ENCODE peak calls at places on chromosome 18, in four cellular contexts. One of them, this sample, is unnamed.

GRCh38 chr18:74546751-74547530 is 12.6 kb downstream of the CNDP1 start:
- DNase-seq in astrocyte: peak
- DNase-seq in GM23248: peak
- DNase-seq in keratinocyte: no peak
- DNase-seq in this sample: peak

GRCh38 chr18:62957885-62958472 is 242.6 kb downstream of the PHLPP1 start:
- DNase-seq in astrocyte: no peak
- DNase-seq in GM23248: peak
- DNase-seq in keratinocyte: no peak
- DNase-seq in this sample: peak

GRCh38 chr18:837922-838321 is 25.9 kb upstream of the YES1 start:
- DNase-seq in astrocyte: no peak
- DNase-seq in GM23248: peak
- DNase-seq in keratinocyte: no peak
- DNase-seq in this sample: no peak

GRCh38 chr18:27136208-27136535 is 48.9 kb downstream of the CHST9 start:
- DNase-seq in astrocyte: peak
- DNase-seq in GM23248: peak
- DNase-seq in keratinocyte: peak
- DNase-seq in this sample: peak

GRCh38 chr18:36809590-36810381 is 19.0 kb downstream of the TPGS2 start:
- DNase-seq in astrocyte: peak
- DNase-seq in GM23248: peak
- DNase-seq in keratinocyte: peak
- DNase-seq in this sample: peak

GRCh38 chr18:662197-662596 is 4.7 kb downstream of the TYMS start:
- DNase-seq in astrocyte: no peak
- DNase-seq in GM23248: no peak
- DNase-seq in keratinocyte: no peak
- DNase-seq in this sample: no peak

GRCh38 chr18:824179-824578 is 12.1 kb upstream of the YES1 start:
- DNase-seq in astrocyte: no peak
- DNase-seq in GM23248: no peak
- DNase-seq in keratinocyte: no peak
- DNase-seq in this sample: no peak

GRCh38 chr18:58541789-58542425 is 87.0 kb downstream of the ALPK2 start:
- DNase-seq in astrocyte: peak
- DNase-seq in GM23248: peak
- DNase-seq in keratinocyte: peak
- DNase-seq in this sample: peak

GRCh38 chr18:9365406-9365805 is 30.8 kb downstream of the TWSG1 start:
- DNase-seq in astrocyte: peak
- DNase-seq in GM23248: peak
- DNase-seq in keratinocyte: no peak
- DNase-seq in this sample: peak

GRCh38 chr18:48896326-48896874 is 54.4 kb downstream of the SMAD7 start:
- DNase-seq in astrocyte: no peak
- DNase-seq in GM23248: no peak
- DNase-seq in keratinocyte: no peak
- DNase-seq in this sample: no peak

GRCh38 chr18:70454705-70455322 is 166.0 kb downstream of the SOCS6 start:
- DNase-seq in astrocyte: peak
- DNase-seq in GM23248: peak
- DNase-seq in keratinocyte: peak
- DNase-seq in this sample: peak

GRCh38 chr18:58862851-58863538 is 1.7 kb upstream of the ZNF532 start:
- DNase-seq in astrocyte: peak
- DNase-seq in GM23248: peak
- DNase-seq in keratinocyte: no peak
- DNase-seq in this sample: peak

GRCh38 chr18:52237551-52237950 is 102.4 kb upstream of the DCC start:
- DNase-seq in astrocyte: peak
- DNase-seq in GM23248: peak
- DNase-seq in keratinocyte: peak
- DNase-seq in this sample: peak

GRCh38 chr18:36769611-36770314 is 59.0 kb downstream of the TPGS2 start:
- DNase-seq in astrocyte: no peak
- DNase-seq in GM23248: peak
- DNase-seq in keratinocyte: no peak
- DNase-seq in this sample: no peak

GRCh38 chr18:43129946-43130523 is 14.6 kb upstream of the RIT2 start:
- DNase-seq in astrocyte: peak
- DNase-seq in GM23248: peak
- DNase-seq in keratinocyte: no peak
- DNase-seq in this sample: no peak
- H3K9ac ChIP-seq in astrocyte: peak
- H3K9ac ChIP-seq in GM23248: peak
- H3K9ac ChIP-seq in keratinocyte: no peak
- H3K9ac ChIP-seq in this sample: no peak

GRCh38 chr18:56741685-56742084 is 90.5 kb downstream of the WDR7 start:
- DNase-seq in astrocyte: no peak
- DNase-seq in GM23248: no peak
- DNase-seq in keratinocyte: no peak
- DNase-seq in this sample: no peak
- H3K4me3 ChIP-seq in astrocyte: no peak
- H3K4me3 ChIP-seq in GM23248: no peak
- H3K4me3 ChIP-seq in keratinocyte: no peak
- H3K4me3 ChIP-seq in this sample: no peak

GRCh38 chr18:23992119-23992940 is 22.2 kb upstream of the TTC39C start:
- DNase-seq in astrocyte: peak
- DNase-seq in GM23248: no peak
- DNase-seq in keratinocyte: no peak
- DNase-seq in this sample: peak

GRCh38 chr18:23990474-23991410 is 23.8 kb upstream of the TTC39C start:
- DNase-seq in astrocyte: peak
- DNase-seq in GM23248: peak
- DNase-seq in keratinocyte: no peak
- DNase-seq in this sample: peak

GRCh38 chr18:23994361-23994902 is 20.1 kb upstream of the TTC39C start:
- DNase-seq in astrocyte: peak
- DNase-seq in GM23248: peak
- DNase-seq in keratinocyte: peak
- DNase-seq in this sample: peak

GRCh38 chr18:23995180-23995579 is 19.4 kb upstream of the TTC39C start:
- DNase-seq in astrocyte: no peak
- DNase-seq in GM23248: no peak
- DNase-seq in keratinocyte: no peak
- DNase-seq in this sample: no peak

GRCh38 chr18:23992941-23993280 is 21.6 kb upstream of the TTC39C start:
- DNase-seq in astrocyte: no peak
- DNase-seq in GM23248: no peak
- DNase-seq in keratinocyte: no peak
- DNase-seq in this sample: no peak
- H3K9ac ChIP-seq in astrocyte: no peak
- H3K9ac ChIP-seq in GM23248: no peak
- H3K9ac ChIP-seq in keratinocyte: peak
- H3K9ac ChIP-seq in this sample: peak

GRCh38 chr18:10558967-10559298 is 33.1 kb downstream of the NAPG start:
- DNase-seq in astrocyte: no peak
- DNase-seq in GM23248: no peak
- DNase-seq in keratinocyte: no peak
- DNase-seq in this sample: no peak

GRCh38 chr18:10557085-10557677 is 31.4 kb downstream of the NAPG start:
- DNase-seq in astrocyte: no peak
- DNase-seq in GM23248: no peak
- DNase-seq in keratinocyte: no peak
- DNase-seq in this sample: no peak

GRCh38 chr18:10558243-10558966 is 32.6 kb downstream of the NAPG start:
- DNase-seq in astrocyte: no peak
- DNase-seq in GM23248: no peak
- DNase-seq in keratinocyte: no peak
- DNase-seq in this sample: no peak

GRCh38 chr18:10560457-10561045 is 34.7 kb downstream of the NAPG start:
- DNase-seq in astrocyte: peak
- DNase-seq in GM23248: peak
- DNase-seq in keratinocyte: peak
- DNase-seq in this sample: peak

DNA sequence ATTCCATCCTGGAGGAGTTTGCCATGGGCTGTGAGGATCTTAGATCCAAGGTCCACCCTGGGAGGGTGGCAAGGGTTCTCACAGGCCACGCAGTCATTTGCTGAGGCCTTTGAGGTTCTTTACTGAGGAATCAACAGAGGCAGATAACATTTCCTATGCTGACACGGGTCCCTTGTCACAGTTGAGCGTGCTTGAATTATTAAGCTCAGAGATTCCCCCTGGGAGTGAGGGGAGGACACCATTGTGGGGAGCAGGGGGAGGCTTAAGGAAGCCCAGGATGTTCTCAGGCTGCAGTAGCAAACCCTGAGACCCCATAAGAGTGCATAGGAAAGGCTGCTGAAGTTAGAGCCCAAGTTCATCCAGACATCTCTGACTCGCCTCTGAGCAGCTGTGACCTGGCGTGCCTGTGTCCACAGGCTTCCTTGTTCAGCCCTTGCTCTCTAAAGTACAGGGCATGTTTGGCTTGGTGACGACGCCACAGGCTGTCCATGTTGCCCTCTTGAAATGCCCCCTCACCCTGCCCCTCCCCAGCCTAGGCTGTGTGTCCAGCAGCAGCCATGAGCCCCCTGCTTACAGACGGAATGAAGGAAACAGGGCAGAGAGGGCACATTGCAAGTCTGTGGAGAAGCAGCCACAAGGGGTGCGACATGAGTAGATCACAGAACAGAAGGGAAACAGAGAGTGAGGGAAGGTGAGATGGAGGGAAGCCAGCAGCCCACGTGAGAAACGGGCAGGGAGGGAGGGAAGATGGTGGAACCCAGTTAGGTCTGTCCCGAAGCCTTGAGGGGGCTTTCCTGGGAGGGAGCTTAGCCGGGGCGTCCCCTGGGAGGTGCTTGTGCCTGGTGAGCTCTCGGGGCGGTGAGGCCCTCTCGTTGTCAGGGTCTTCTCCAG is 34.0 kb downstream of the NAPG start:
- DNase-seq in astrocyte: no peak
- DNase-seq in GM23248: peak
- DNase-seq in keratinocyte: no peak
- DNase-seq in this sample: no peak
- H3K4me3 ChIP-seq in astrocyte: no peak
- H3K4me3 ChIP-seq in GM23248: peak
- H3K4me3 ChIP-seq in keratinocyte: no peak
- H3K4me3 ChIP-seq in this sample: no peak

GRCh38 chr18:11752116-11752911 is 63.2 kb downstream of the GNAL start:
- DNase-seq in astrocyte: peak
- DNase-seq in GM23248: peak
- DNase-seq in keratinocyte: no peak
- DNase-seq in this sample: peak
- H3K9ac ChIP-seq in astrocyte: no peak
- H3K9ac ChIP-seq in GM23248: no peak
- H3K9ac ChIP-seq in keratinocyte: no peak
- H3K9ac ChIP-seq in this sample: no peak

DNA sequence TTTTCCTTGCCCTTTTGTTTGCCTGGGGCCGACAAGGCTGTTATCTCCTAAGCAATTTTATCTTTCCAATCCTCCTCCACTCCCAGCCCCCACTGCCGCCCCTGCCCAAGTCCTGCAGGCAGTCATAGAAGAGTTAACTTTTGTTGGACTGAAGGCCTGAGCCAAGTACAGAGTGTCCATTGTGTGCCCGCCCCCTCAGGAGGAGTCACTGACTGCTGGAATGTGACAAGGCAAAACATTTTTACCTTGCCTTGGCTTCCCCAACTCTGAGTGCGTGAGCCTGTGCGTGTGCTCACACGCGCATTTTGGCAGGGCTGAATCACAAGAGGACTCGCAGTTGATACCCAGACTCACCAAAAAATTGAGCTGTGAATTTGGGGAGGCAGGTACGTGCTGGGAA is 16.2 kb downstream of the SETBP1 start:
- DNase-seq in astrocyte: peak
- DNase-seq in GM23248: peak
- DNase-seq in keratinocyte: no peak
- DNase-seq in this sample: no peak
- H3K4me3 ChIP-seq in astrocyte: no peak
- H3K4me3 ChIP-seq in GM23248: no peak
- H3K4me3 ChIP-seq in keratinocyte: peak
- H3K4me3 ChIP-seq in this sample: no peak

GRCh38 chr18:13462686-13463085 is 244.1 kb downstream of the LDLRAD4 start:
- DNase-seq in astrocyte: no peak
- DNase-seq in GM23248: no peak
- DNase-seq in keratinocyte: no peak
- DNase-seq in this sample: no peak

GRCh38 chr18:13465476-13465875 is 246.9 kb downstream of the LDLRAD4 start:
- DNase-seq in astrocyte: no peak
- DNase-seq in GM23248: no peak
- DNase-seq in keratinocyte: no peak
- DNase-seq in this sample: no peak

GRCh38 chr18:13464432-13465125 is 246.0 kb downstream of the LDLRAD4 start:
- DNase-seq in astrocyte: peak
- DNase-seq in GM23248: no peak
- DNase-seq in keratinocyte: no peak
- DNase-seq in this sample: no peak

GRCh38 chr18:13463526-13463925 is 245.0 kb downstream of the LDLRAD4 start:
- DNase-seq in astrocyte: no peak
- DNase-seq in GM23248: no peak
- DNase-seq in keratinocyte: no peak
- DNase-seq in this sample: no peak

GRCh38 chr18:13465126-13465446 is 246.5 kb downstream of the LDLRAD4 start:
- DNase-seq in astrocyte: no peak
- DNase-seq in GM23248: no peak
- DNase-seq in keratinocyte: no peak
- DNase-seq in this sample: no peak
- H3K9ac ChIP-seq in astrocyte: no peak
- H3K9ac ChIP-seq in GM23248: no peak
- H3K9ac ChIP-seq in keratinocyte: no peak
- H3K9ac ChIP-seq in this sample: no peak

GRCh38 chr18:12777543-12777942 is 74.7 kb downstream of the PSMG2 start:
- DNase-seq in astrocyte: no peak
- DNase-seq in GM23248: peak
- DNase-seq in keratinocyte: no peak
- DNase-seq in this sample: peak
- H3K4me3 ChIP-seq in astrocyte: no peak
- H3K4me3 ChIP-seq in GM23248: peak
- H3K4me3 ChIP-seq in keratinocyte: no peak
- H3K4me3 ChIP-seq in this sample: peak